ENCODE peak calls at places on chromosomes 11 and 22, in six cellular contexts. W is cardiac fibroblast, M is HFFc6, G is WTC11, D is glutamatergic neuron, F is dorsolateral prefrontal cortex. Q is an unnamed sample.

GRCh38 chr22:22362939-22363338 is 118.4 kb downstream of the VPREB1 start:
- DNase-seq in D (no peak), W (no peak), M (no peak), F (no peak), G (no peak), Q (no peak)

GRCh38 chr11:86515297-86516094 is 140.8 kb downstream of the CCDC81 start:
- DNase-seq in G (no peak), F (no peak), M (peak; percentile 90), D (no peak), W (peak; percentile 88), Q (no peak)

GRCh38 chr11:121564948-121565684 is 112.3 kb upstream of the SORL1-AS1 start:
- DNase-seq in G (no peak), F (no peak), D (no peak), W (no peak), M (no peak), Q (no peak)

GRCh38 chr11:59944761-59945160 is 6.5 kb downstream of the OOSP1 start:
- DNase-seq in W (no peak), M (no peak), F (no peak), G (no peak), D (no peak), Q (no peak)

GRCh38 chr11:133509924-133510697 is 22.2 kb downstream of the OPCML start:
- DNase-seq in G (peak; percentile 32), M (no peak), W (no peak), F (no peak), D (no peak), Q (no peak)

GRCh38 chr11:122642971-122643370 is 12.6 kb upstream of the UBASH3B start:
- DNase-seq in F (no peak), M (peak; percentile 45), W (peak; percentile 65), D (no peak), G (no peak), Q (no peak)

GRCh38 chr11:62579252-62579651 is 5.6 kb upstream of the EEF1G start:
- DNase-seq in F (no peak), D (no peak), W (no peak), G (no peak), M (no peak), Q (no peak)

GRCh38 chr22:31179345-31179744 is 19.4 kb downstream of the RNF185 start:
- DNase-seq in F (no peak), D (no peak), G (no peak), M (peak; percentile 22), W (peak; percentile 26), Q (no peak)

GRCh38 chr22:36644333-36644757 is 59.2 kb downstream of the CACNG2 start:
- DNase-seq in M (peak; percentile 89), W (peak; percentile 97), D (no peak), G (peak; percentile 59), F (no peak), Q (no peak)

GRCh38 chr22:23750744-23751440 is at the start of gene ZNF70:
- DNase-seq in D (peak; percentile 87), M (peak; percentile 37), W (peak; percentile 69), G (peak; percentile 91), F (peak; percentile 91), Q (peak; percentile 90)
- TF ChIP-seq CTCF in D (no peak), M (peak; percentile 58), W (peak; percentile 13), G (no peak), F (no peak), Q (no peak)

GRCh38 chr11:66886317-66886588 is 29.4 kb downstream of the LRFN4 start:
- DNase-seq in D (no peak), F (no peak), M (no peak), G (no peak), W (no peak), Q (no peak)

GRCh38 chr11:66886671-66887221 is 29.9 kb downstream of the LRFN4 start:
- DNase-seq in M (no peak), W (peak; percentile 86), D (no peak), G (no peak), F (no peak), Q (no peak)

GRCh38 chr11:66887531-66887930 is 30.7 kb downstream of the LRFN4 start:
- DNase-seq in M (no peak), D (no peak), W (no peak), G (no peak), F (no peak), Q (no peak)

GRCh38 chr11:66889974-66890373 is 33.1 kb downstream of the LRFN4 start:
- DNase-seq in W (no peak), F (no peak), M (no peak), D (no peak), G (no peak), Q (no peak)

GRCh38 chr11:66888282-66888681 is 31.4 kb downstream of the LRFN4 start:
- DNase-seq in F (no peak), D (no peak), M (no peak), G (no peak), W (no peak), Q (no peak)
- TF ChIP-seq CTCF in F (no peak), D (no peak), M (no peak), G (no peak), W (no peak), Q (no peak)

DNA sequence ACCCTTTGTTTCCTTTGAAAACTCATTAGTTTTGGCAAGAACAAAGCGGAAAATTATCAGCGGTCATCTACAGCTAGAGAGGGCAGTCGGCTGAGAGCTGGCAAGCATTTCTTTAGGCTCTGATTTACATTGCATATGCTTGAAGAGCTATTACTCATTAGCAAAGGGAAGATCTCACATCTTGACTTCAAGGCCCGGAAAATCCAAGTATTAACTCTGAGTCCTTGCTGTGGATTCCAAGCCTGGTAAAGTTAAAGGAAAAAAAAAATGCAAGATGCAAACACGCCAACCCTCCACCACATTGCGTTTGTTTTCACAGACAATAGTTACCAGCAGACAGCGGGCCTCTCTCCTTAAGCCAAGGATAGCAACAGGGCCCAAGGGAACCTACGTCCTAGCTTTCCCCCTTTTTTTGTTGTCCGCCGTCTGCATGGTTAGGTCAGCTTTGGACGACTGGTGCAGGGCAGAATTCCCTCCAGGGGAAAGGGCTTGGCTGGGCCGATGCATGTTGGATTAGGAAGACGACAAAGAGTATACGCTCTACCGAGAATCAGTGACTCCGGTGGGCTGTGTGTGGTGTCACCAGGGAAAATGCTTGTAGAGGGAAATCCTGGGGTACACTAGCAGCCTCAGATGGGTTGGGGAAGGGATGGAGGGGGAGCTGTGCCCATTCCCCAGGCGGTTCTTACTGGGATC is 1.7 kb downstream of the TESMIN start:
- DNase-seq in M (no peak), W (peak; percentile 10), D (peak; percentile 33), G (peak; percentile 36), F (no peak), Q (peak; percentile 18)
- TF ChIP-seq CTCF in M (no peak), W (no peak), D (no peak), G (no peak), F (no peak), Q (no peak)

DNA sequence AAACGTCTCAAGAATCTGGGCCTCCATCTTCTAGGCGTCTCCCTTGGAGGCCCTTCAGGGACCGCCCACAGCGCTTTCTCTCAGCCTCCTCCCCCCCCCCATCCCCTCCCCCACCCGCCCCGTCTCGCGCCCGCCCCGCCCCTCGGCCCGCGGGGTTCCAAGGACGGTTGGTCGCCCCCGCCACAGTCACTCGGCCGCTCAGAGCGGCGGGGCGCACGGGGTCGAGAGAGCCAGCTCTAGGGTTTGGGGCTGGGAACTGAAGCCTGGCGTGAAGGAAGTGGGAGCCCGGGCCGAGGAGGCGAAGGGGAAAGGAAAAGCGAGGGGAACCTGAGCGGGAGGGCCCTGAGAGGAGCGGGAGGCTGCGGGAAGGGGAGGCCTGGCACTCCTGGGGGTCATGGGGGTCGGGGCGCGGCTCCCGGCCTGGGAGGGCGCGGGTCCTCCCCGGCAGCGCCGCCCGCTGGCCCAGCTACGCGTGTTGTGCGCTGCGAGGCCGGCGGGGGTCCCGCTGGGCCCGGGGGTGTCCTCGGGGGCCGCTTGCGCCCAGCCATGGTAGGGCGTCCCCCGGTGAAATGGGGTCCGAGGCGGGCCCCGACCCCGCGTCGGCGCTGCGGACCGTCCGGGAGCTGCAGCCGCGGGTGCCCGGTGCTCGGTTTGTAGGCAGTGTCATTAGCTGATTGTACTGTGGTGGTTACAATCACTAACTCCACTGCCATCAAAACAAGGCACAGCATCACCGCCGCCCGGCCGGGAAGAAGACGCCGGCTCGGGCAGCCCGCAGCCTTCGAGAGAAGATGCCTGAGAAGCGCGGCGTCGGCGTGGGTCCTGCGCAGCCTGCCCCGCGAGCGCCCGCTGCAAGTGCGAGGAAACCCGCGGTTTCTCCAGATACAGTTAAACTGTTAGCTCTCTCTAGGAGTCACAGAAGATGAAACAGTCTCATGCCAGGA is at the start of gene BTG4:
- DNase-seq in D (peak; percentile 65), M (no peak), W (no peak), F (peak; percentile 47), G (peak; percentile 58), Q (no peak)
- TF ChIP-seq CTCF in D (no peak), M (peak; percentile 43), W (no peak), F (no peak), G (no peak), Q (no peak)

Q was measured in activated B cell treated with CpG ODN at 0.5 μM for 24 hours.